ENCODE peak calls at places on chromosome 10, in four cellular contexts. One of them, this sample, is unnamed.

GRCh38 chr10:1410469-1411395 is 326.6 kb downstream of the ADARB2 start:
- DNase-seq in HepG2: no peak
- DNase-seq in H1: no peak
- DNase-seq in GM12878: no peak
- DNase-seq in this sample: no peak

GRCh38 chr10:131049051-131049450 is 262.5 kb downstream of the TCERG1L start:
- DNase-seq in H1: peak; percentile 86
- DNase-seq in HepG2: no peak
- DNase-seq in GM12878: no peak
- DNase-seq in this sample: no peak

GRCh38 chr10:65294329-65294728 is 1631.5 kb upstream of the LRRTM3 start:
- DNase-seq in GM12878: no peak
- DNase-seq in H1: no peak
- DNase-seq in HepG2: no peak
- DNase-seq in this sample: no peak

GRCh38 chr10:72574636-72575035 is 51.2 kb downstream of the MICU1 start:
- DNase-seq in GM12878: no peak
- DNase-seq in H1: no peak
- DNase-seq in HepG2: no peak
- DNase-seq in this sample: no peak

GRCh38 chr10:30355601-30356000 is 6.5 kb upstream of the MTPAP start:
- DNase-seq in H1: no peak
- DNase-seq in HepG2: no peak
- DNase-seq in GM12878: no peak
- DNase-seq in this sample: no peak

GRCh38 chr10:102617816-102618215 is 26.5 kb upstream of the TRIM8 start:
- DNase-seq in H1: no peak
- DNase-seq in GM12878: no peak
- DNase-seq in HepG2: no peak
- DNase-seq in this sample: no peak

GRCh38 chr10:75057680-75058079 is 53.8 kb upstream of the SAMD8 start:
- DNase-seq in HepG2: no peak
- DNase-seq in GM12878: no peak
- DNase-seq in H1: no peak
- DNase-seq in this sample: no peak

GRCh38 chr10:66804911-66805310 is 120.9 kb upstream of the LRRTM3 start:
- DNase-seq in GM12878: no peak
- DNase-seq in H1: no peak
- DNase-seq in HepG2: no peak
- DNase-seq in this sample: no peak

GRCh38 chr10:122159159-122159970 is 111.7 kb upstream of the BTBD16 start:
- DNase-seq in HepG2: no peak
- DNase-seq in GM12878: no peak
- DNase-seq in H1: no peak
- DNase-seq in this sample: no peak

GRCh38 chr10:51879238-51879637 is 179.8 kb upstream of the CSTF2T start:
- DNase-seq in HepG2: no peak
- DNase-seq in H1: no peak
- DNase-seq in GM12878: peak; percentile 52
- DNase-seq in this sample: no peak

GRCh38 chr10:121823993-121824463 is 103.8 kb downstream of the ATE1 start:
- DNase-seq in GM12878: no peak
- DNase-seq in HepG2: peak; percentile 44
- DNase-seq in H1: no peak
- DNase-seq in this sample: peak; percentile 57

GRCh38 chr10:61166065-61166464 is 222.1 kb upstream of the RHOBTB1 start:
- DNase-seq in GM12878: no peak
- DNase-seq in HepG2: no peak
- DNase-seq in H1: no peak
- DNase-seq in this sample: no peak

GRCh38 chr10:63416376-63416775 is 49.4 kb downstream of the JMJD1C start:
- DNase-seq in H1: no peak
- DNase-seq in GM12878: no peak
- DNase-seq in HepG2: peak; percentile 4
- DNase-seq in this sample: no peak

GRCh38 chr10:101014230-101014884 is 14.7 kb downstream of the LZTS2 start:
- DNase-seq in GM12878: no peak
- DNase-seq in H1: peak; percentile 99
- DNase-seq in HepG2: no peak
- DNase-seq in this sample: peak; percentile 84

GRCh38 chr10:47178537-47179290 is 121.3 kb upstream of the GDF10 start:
- DNase-seq in HepG2: no peak
- DNase-seq in GM12878: no peak
- DNase-seq in H1: no peak
- DNase-seq in this sample: no peak

GRCh38 chr10:114607358-114607998 is 50.6 kb downstream of the ABLIM1 start:
- DNase-seq in H1: no peak
- DNase-seq in HepG2: no peak
- DNase-seq in GM12878: no peak
- DNase-seq in this sample: no peak

GRCh38 chr10:29166713-29167112 is 122.2 kb upstream of the LYZL1 start:
- DNase-seq in H1: no peak
- DNase-seq in GM12878: no peak
- DNase-seq in HepG2: no peak
- DNase-seq in this sample: no peak

GRCh38 chr10:129343141-129343540 is 123.9 kb upstream of the MGMT start:
- DNase-seq in H1: no peak
- DNase-seq in HepG2: no peak
- DNase-seq in GM12878: no peak
- DNase-seq in this sample: no peak

GRCh38 chr10:71285180-71285545 is 33.9 kb upstream of the SLC29A3 start:
- DNase-seq in GM12878: no peak
- DNase-seq in H1: peak; percentile 85
- DNase-seq in HepG2: peak; percentile 28
- DNase-seq in this sample: peak; percentile 72

GRCh38 chr10:99598781-99599481 is 21.3 kb downstream of the SLC25A28 start:
- DNase-seq in HepG2: no peak
- DNase-seq in GM12878: no peak
- DNase-seq in H1: no peak
- DNase-seq in this sample: no peak

GRCh38 chr10:99605351-99605750 is 14.9 kb downstream of the SLC25A28 start:
- DNase-seq in GM12878: no peak
- DNase-seq in HepG2: no peak
- DNase-seq in H1: no peak
- DNase-seq in this sample: no peak

GRCh38 chr10:99609186-99609585 is 11.1 kb downstream of the SLC25A28 start:
- DNase-seq in HepG2: no peak
- DNase-seq in H1: no peak
- DNase-seq in GM12878: no peak
- DNase-seq in this sample: no peak

GRCh38 chr10:99604862-99605261 is 15.4 kb downstream of the SLC25A28 start:
- DNase-seq in GM12878: no peak
- DNase-seq in HepG2: no peak
- DNase-seq in H1: no peak
- DNase-seq in this sample: no peak
- TF ChIP-seq SP1 in GM12878: no peak
- TF ChIP-seq SP1 in HepG2: no peak
- TF ChIP-seq SP1 in H1: no peak
- TF ChIP-seq SP1 in this sample: no peak

DNA sequence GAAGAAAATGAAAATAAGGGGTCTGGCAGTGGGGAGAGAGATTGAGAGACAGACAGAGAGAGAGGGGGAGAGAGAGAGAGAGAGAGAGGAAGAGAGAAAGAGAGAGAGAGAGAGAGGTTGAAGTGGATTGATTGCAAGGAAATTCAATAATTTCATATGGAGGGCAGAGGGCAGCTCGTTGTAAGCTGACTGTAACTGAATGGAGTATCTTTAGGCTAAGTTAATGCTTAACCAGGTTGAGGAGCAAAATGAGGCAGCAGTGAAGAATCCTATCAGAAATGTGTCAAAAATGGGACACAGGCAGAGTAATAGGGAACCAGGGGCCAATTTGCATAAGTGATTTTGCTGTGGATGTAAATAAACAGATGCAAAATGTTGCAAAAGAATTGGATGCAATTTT is 21.0 kb downstream of the BLNK start:
- DNase-seq in H1: no peak
- DNase-seq in GM12878: no peak
- DNase-seq in HepG2: no peak
- DNase-seq in this sample: no peak
- TF ChIP-seq SUZ12 in H1: no peak
- TF ChIP-seq SUZ12 in GM12878: no peak
- TF ChIP-seq SUZ12 in HepG2: no peak
- TF ChIP-seq SUZ12 in this sample: no peak

GRCh38 chr10:44198096-44198779 is 186.7 kb downstream of the CXCL12 start:
- DNase-seq in H1: no peak
- DNase-seq in HepG2: no peak
- DNase-seq in GM12878: no peak
- DNase-seq in this sample: no peak
- TF ChIP-seq SP1 in H1: no peak
- TF ChIP-seq SP1 in HepG2: no peak
- TF ChIP-seq SP1 in GM12878: no peak
- TF ChIP-seq SP1 in this sample: no peak

GRCh38 chr10:49113741-49114141 is 1.6 kb downstream of the VSTM4 start:
- DNase-seq in GM12878: no peak
- DNase-seq in H1: peak; percentile 27
- DNase-seq in HepG2: no peak
- DNase-seq in this sample: no peak

GRCh38 chr10:49115015-49115795 is at the start of gene VSTM4:
- DNase-seq in GM12878: no peak
- DNase-seq in HepG2: no peak
- DNase-seq in H1: peak; percentile 68
- DNase-seq in this sample: peak; percentile 64

GRCh38 chr10:49112851-49113250 is 2.5 kb downstream of the VSTM4 start:
- DNase-seq in GM12878: no peak
- DNase-seq in HepG2: no peak
- DNase-seq in H1: peak; percentile 7
- DNase-seq in this sample: no peak

GRCh38 chr10:49115796-49116508 is 630 bp upstream of the VSTM4 start:
- DNase-seq in HepG2: no peak
- DNase-seq in H1: no peak
- DNase-seq in GM12878: no peak
- DNase-seq in this sample: no peak

DNA sequence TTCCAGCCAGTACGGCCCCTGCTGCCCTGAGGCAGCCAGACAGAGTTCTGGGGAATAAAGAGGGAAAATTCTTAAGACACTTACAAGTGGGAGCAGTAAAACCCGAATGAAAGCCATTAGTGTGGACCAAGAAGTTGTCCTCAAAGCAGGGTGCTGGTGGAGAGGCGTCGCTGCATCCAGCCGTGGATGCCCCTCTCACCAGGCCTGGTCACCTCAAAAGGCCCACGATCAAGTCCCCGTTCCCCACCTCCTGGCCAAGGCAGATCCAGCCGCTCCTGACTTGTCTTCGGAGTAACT is 656 bp downstream of the VSTM4 start:
- DNase-seq in GM12878: no peak
- DNase-seq in HepG2: no peak
- DNase-seq in H1: no peak
- DNase-seq in this sample: no peak
- TF ChIP-seq SUZ12 in GM12878: no peak
- TF ChIP-seq SUZ12 in HepG2: no peak
- TF ChIP-seq SUZ12 in H1: no peak
- TF ChIP-seq SUZ12 in this sample: no peak

DNA sequence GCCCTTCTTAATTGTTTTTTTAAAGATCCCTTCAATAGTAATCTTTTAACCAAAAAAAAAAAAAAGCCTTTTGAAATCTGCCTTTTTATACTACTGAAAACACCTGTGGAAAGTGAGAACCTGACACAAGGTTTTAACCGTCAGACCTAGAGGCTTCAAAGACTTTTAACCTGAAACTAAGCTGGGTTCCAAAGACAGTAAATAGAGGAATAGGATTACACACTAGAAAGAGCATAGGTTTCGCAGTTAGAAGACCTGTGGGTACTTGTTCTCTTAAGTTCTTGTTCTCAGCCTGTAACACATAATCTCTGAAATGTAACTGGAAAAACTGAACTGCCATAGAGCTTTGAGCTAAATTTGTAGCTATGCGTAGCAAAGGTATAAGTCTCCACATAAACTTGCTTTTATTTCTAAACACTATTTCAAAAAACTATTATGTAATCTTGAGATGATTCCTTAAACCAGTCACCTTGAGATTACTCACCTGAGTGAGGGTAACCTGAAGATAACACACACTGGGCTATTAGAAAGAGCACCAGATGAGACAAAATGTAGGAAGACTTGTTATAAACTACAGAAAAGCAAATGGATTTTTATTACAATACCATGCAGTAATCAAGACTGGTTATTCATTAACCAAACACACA is 196.5 kb upstream of the FRMD4A start:
- DNase-seq in GM12878: no peak
- DNase-seq in H1: no peak
- DNase-seq in HepG2: no peak
- DNase-seq in this sample: no peak
- TF ChIP-seq SP1 in GM12878: no peak
- TF ChIP-seq SP1 in H1: no peak
- TF ChIP-seq SP1 in HepG2: no peak
- TF ChIP-seq SP1 in this sample: no peak

DNA sequence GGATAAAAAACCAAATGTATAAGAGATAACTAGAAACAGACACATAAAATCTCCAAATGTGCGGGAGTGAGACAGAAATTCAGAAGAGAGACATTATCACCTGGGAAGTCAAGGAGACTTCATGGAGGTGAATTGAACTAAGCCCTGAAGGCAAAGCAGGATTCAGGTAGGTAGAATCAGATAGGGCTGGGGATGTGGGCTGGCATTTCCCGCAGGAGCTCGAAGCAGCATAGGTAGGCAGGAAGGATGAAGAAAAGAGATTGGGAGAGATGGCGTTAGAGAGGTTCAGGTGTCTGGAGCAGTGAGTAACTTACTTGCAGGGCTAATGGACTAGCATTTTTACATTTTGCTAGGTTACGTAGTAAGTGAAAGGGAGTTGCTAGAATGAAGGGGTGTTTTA is 58.2 kb upstream of the NRP1 start:
- DNase-seq in H1: no peak
- DNase-seq in HepG2: no peak
- DNase-seq in GM12878: no peak
- DNase-seq in this sample: no peak
- TF ChIP-seq SUZ12 in H1: no peak
- TF ChIP-seq SUZ12 in HepG2: no peak
- TF ChIP-seq SUZ12 in GM12878: no peak
- TF ChIP-seq SUZ12 in this sample: no peak

DNA sequence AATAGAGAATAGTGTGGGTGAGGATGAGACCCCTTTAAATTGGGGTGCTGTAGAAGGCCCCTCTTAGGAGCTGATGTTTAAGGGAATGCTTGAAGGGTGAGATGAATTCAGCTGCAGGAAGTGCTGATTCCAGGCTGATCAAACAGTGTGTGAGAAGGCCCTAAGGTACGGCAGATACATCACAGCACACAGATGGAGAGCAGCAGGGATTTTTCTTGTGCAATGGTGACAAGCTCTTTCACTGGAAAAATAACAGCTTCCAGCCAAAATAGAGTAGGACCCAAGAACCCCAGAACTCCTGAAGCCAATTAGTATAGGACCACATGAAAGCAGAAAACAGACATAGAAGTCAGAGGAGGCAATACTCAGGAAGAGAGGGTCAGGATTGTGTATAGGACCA is 296.9 kb downstream of the ADRA2A start:
- DNase-seq in HepG2: no peak
- DNase-seq in GM12878: no peak
- DNase-seq in H1: no peak
- DNase-seq in this sample: no peak
- TF ChIP-seq SP1 in HepG2: no peak
- TF ChIP-seq SP1 in GM12878: no peak
- TF ChIP-seq SP1 in H1: no peak
- TF ChIP-seq SP1 in this sample: no peak

GRCh38 chr10:91604936-91605534 is 27.8 kb downstream of the PPP1R3C start:
- DNase-seq in GM12878: no peak
- DNase-seq in H1: no peak
- DNase-seq in HepG2: no peak
- DNase-seq in this sample: no peak
- TF ChIP-seq SUZ12 in GM12878: no peak
- TF ChIP-seq SUZ12 in H1: no peak
- TF ChIP-seq SUZ12 in HepG2: no peak
- TF ChIP-seq SUZ12 in this sample: no peak

This sample was measured in HEK293T.